ENCODE peak calls at places on chromosomes 6 and 20, in five cellular contexts. W is uterus; H is activated B cell treated with CpG ODN at 0.5 μM for 24 hours; G is CD4-positive, alpha-beta T cell; J is CD8-positive, alpha-beta T cell. Q is an unnamed sample.

GRCh38 chr6:90021701-90022100 is 127.4 kb downstream of the GJA10 start:
- DNase-seq in W (no peak), H (no peak), G (no peak), J (no peak), Q (no peak)

GRCh38 chr20:43452404-43453126 is 5.1 kb upstream of the SRSF6 start:
- DNase-seq in W (no peak), H (no peak), G (no peak), J (no peak), Q (no peak)

GRCh38 chr6:16793828-16794412 is 32.7 kb upstream of the ATXN1 start:
- DNase-seq in W (no peak), H (no peak), G (no peak), J (no peak), Q (no peak)

GRCh38 chr20:33689973-33690372 is 3.8 kb upstream of the E2F1 start:
- DNase-seq in W (no peak), H (no peak), G (peak), J (peak), Q (no peak)

GRCh38 chr6:20213271-20213798 is 1.1 kb upstream of the MBOAT1 start:
- DNase-seq in W (no peak), H (no peak), G (no peak), J (no peak), Q (no peak)

GRCh38 chr20:20364016-20364746 is 3.7 kb upstream of the INSM1 start:
- DNase-seq in W (no peak), H (no peak), G (no peak), J (no peak), Q (peak)

GRCh38 chr6:137791281-137792159 is 75.5 kb upstream of the TNFAIP3 start:
- DNase-seq in W (no peak), H (no peak), G (no peak), J (no peak), Q (no peak)

GRCh38 chr6:108105584-108105983 is 31.0 kb upstream of the OSTM1 start:
- DNase-seq in W (no peak), H (no peak), G (no peak), J (no peak), Q (no peak)

GRCh38 chr6:137549106-137549505 is 54.9 kb upstream of the OLIG3 start:
- DNase-seq in W (no peak), H (no peak), G (no peak), J (no peak), Q (no peak)

GRCh38 chr20:15616626-15617025 is 956.6 kb downstream of the KIF16B start:
- DNase-seq in W (no peak), H (no peak), G (no peak), J (no peak), Q (no peak)

GRCh38 chr6:89050155-89050554 is 30.4 kb upstream of the PNRC1 start:
- DNase-seq in W (peak), H (no peak), G (no peak), J (no peak), Q (no peak)

GRCh38 chr6:91132461-91132860 is 545.6 kb upstream of the MAP3K7 start:
- DNase-seq in W (no peak), H (no peak), G (no peak), J (no peak), Q (no peak)

GRCh38 chr6:169208011-169208410 is 45.6 kb downstream of the THBS2 start:
- DNase-seq in W (no peak), H (no peak), G (no peak), J (no peak), Q (no peak)

GRCh38 chr20:42598586-42598985 is 591.1 kb downstream of the PTPRT start:
- DNase-seq in W (no peak), H (no peak), G (no peak), J (no peak), Q (no peak)

GRCh38 chr6:38524436-38525145 is 115.1 kb downstream of the BTBD9 start:
- DNase-seq in W (no peak), H (no peak), G (no peak), J (no peak), Q (no peak)

GRCh38 chr6:52649521-52649920 is 21.4 kb upstream of the TMEM14A start:
- DNase-seq in W (no peak), H (no peak), G (no peak), J (no peak), Q (no peak)

GRCh38 chr20:15584507-15584906 is 988.7 kb downstream of the KIF16B start:
- DNase-seq in W (no peak), H (no peak), G (no peak), J (no peak), Q (no peak)

GRCh38 chr6:100379386-100379785 is 85.3 kb downstream of the SIM1 start:
- DNase-seq in W (no peak), H (no peak), G (no peak), J (no peak), Q (no peak)

DNA sequence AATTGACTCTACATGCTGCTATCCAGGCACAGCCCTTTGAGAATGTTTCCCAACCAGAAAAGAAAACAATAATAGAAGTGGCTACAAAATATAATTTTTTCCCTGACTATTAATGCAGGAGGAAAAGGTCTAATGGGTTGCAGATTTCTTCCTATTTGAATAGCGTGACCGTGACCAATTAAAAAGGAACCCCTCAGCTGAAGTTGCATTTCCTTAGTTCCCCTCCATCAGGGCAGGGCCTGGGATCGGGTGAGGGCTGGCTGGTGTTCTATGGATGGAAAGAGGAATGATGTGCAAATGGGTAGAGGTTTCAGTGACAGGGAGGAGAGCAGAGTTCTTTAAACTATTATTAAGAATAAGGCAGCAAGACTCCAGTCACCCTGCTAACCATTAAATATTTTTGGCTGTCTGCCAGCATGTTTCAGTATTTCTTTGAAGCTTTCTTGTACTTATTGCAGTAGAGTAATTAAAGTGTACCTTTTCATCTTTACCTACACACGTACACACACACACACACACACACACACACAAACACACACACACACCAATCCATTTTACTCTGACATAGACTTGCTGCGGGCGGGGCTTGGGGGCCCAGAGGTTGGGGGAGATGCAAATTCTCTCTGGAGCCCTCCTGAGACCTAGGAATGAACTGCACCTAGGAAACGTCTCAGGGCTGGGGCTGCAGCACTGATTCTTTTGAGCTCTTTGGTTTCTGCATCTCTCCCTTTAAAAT is 154.8 kb upstream of the SLC35B3 start:
- DNase-seq in W (no peak), H (no peak), G (no peak), J (no peak), Q (peak)
- TF ChIP-seq CTCF in W (no peak), H (no peak), G (no peak), J (no peak), Q (no peak)

DNA sequence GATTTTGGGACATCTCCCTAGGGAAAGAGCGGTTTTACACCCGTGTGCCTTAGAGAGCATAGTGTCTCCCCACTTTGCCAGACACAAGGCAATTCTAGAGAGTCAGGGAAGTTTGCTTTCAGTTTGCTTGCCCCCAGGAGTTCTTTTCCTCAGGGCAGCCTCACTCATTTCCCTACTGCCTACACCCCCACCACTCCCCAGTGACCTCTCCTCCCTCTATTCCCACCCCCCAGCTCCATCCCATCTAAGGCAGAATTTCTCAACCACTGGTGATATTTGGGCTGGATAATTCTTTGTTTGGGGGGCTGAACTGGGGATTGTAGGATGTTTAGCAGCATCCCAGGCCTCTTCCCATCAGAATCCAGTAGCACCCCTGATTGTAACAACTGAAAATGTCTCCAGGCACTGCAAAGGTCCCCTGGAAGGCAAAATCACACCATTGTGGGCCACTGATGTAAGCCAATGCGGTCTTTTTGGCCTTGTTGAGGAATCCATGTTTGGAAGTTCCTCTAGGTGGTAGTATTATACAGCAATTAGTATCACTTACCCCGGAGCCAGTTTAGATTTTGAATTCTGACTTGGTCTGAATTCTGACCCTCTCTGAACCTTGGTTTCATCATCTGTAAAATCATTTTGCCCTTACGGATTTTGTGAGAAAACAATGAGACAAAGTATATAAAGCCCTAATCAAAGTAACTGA is 1.3 kb downstream of the EPPIN start:
- DNase-seq in W (no peak), H (no peak), G (no peak), J (no peak), Q (no peak)
- TF ChIP-seq CTCF in W (peak), H (no peak), G (no peak), J (no peak), Q (peak)

GRCh38 chr6:93418113-93418447 is 1.3 kb downstream of the EPHA7 start:
- DNase-seq in W (no peak), H (no peak), G (no peak), J (no peak), Q (no peak)

GRCh38 chr6:93416575-93417420 is 2.6 kb downstream of the EPHA7 start:
- DNase-seq in W (no peak), H (no peak), G (no peak), J (no peak), Q (peak)

GRCh38 chr6:93419304-93420162 is at the start of gene EPHA7:
- DNase-seq in W (peak), H (no peak), G (no peak), J (peak), Q (peak)

GRCh38 chr6:93418448-93419303 is 683 bp downstream of the EPHA7 start:
- DNase-seq in W (peak), H (no peak), G (no peak), J (no peak), Q (peak)

DNA sequence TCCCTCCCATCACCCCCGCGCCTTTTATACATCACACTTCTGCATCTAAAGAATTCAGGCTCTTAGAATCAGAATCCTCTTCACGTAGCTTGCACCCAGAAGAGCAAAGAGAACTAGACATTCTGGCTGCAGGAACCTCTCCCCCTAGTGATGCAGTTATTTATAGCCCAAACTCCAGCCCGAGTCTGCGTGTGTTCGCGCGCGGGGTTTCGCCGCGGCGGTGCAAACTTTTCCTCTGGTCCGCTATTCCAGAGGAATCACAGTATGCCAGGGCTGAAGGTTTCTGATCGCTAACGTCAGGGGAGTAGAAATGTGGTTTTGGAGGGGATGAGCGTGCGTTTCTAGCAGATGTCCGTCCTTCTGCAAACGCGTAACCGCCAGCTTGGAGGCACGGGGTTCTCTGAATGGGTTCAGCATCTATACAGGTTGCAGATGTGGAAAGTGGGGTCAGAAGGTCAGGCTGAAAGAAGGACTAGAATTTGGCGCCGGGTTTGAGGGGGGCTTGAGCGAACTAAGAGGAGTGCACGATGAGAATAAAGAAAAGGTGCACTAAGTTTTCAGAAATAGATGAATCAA is 1.9 kb downstream of the EPHA7 start:
- DNase-seq in W (no peak), H (no peak), G (no peak), J (no peak), Q (peak)
- TF ChIP-seq CTCF in W (no peak), H (no peak), G (no peak), J (no peak), Q (no peak)

GRCh38 chr20:48933017-48933766 is 11.7 kb downstream of the ARFGEF2 start:
- DNase-seq in W (no peak), H (no peak), G (no peak), J (no peak), Q (no peak)
- TF ChIP-seq CTCF in W (no peak), H (no peak), G (no peak), J (no peak), Q (no peak)

DNA sequence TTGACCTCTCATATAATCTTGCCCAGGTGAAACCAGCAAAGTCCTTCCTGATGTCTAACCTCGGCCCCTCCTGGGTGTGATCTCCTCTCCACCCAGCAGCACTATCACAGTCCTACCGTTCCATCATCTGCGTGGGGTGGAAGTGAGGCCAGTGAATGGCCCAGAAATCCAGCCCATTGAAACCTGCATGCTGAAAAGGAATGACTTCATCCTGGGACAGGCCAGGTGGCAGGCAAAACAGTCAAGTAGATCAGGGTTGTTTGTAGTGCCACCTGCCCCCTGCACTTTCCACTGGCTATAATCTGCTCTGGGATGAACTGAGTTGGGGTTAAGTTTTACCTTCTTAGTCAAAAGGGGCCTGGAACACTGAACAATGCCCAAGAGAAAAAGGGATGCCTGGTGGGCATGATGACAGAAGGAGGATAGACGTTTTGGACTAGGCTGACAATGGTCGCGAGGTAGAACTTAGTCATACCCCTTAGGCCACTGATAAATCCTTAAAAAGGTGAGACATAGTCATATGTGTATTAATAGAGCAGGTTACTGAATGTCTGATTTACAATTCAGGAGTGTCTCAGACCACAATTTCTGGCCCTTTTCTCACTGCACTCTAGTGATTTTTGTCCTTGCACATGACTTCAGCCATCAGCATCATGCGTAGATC is 8.1 kb upstream of the HSP90AB1 start:
- DNase-seq in W (no peak), H (no peak), G (no peak), J (no peak), Q (no peak)
- TF ChIP-seq CTCF in W (no peak), H (no peak), G (no peak), J (no peak), Q (no peak)

GRCh38 chr20:18020931-18021330 is 36.8 kb downstream of the OVOL2 start:
- DNase-seq in W (no peak), H (no peak), G (no peak), J (no peak), Q (no peak)
- TF ChIP-seq CTCF in W (no peak), H (no peak), G (no peak), J (no peak), Q (no peak)

GRCh38 chr6:36657265-36657664 is 21.2 kb upstream of the CDKN1A start:
- DNase-seq in W (no peak), H (no peak), G (no peak), J (no peak), Q (no peak)
- TF ChIP-seq CTCF in W (no peak), H (no peak), G (no peak), J (no peak), Q (no peak)

GRCh38 chr6:75563032-75563431 is 38.6 kb upstream of the SENP6 start:
- DNase-seq in W (no peak), H (no peak), G (no peak), J (no peak), Q (peak)
- TF ChIP-seq CTCF in W (no peak), H (no peak), G (no peak), J (no peak), Q (peak)

DNA sequence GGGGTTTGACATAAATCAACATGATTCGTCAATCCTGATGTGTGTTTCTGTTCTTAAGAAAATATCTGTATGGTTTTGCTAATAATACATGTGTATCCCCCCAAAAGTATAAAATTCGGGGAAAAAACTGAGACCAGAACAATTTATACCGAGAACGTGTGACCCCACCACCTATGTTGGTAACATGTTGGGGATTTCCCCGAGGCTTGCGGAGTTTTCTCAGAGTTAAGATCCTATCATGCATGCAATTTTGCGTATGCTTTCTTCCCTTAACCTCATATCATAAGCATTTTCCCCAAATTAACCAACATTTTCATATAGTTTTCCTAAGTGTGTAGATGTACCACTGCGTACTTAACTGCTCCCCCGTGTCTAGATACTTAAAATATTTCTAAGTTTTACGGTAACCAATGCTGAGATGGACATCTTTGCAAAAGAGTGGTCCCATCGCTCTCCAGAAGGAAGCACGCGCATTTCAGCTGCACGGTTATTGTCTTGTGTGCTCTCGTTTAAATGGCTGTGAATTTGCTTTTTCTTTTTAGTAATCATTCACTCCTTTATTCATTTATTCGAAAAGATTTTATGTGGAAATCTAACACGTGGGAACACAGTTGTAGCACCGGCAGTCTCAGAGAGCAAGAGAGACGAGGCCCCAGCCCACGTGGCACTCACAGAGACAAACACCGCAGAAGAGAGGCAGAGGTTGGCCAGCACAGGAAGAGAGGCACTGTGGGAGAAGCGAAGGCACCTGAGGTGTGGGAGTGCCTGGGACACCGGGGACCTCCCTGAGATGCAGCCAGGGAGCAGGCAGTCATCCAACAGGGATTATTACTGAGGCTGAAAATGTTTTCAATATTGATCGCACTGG is 13.2 kb upstream of the IRF4 start:
- DNase-seq in W (no peak), H (no peak), G (no peak), J (no peak), Q (no peak)
- TF ChIP-seq CTCF in W (no peak), H (no peak), G (no peak), J (no peak), Q (no peak)

DNA sequence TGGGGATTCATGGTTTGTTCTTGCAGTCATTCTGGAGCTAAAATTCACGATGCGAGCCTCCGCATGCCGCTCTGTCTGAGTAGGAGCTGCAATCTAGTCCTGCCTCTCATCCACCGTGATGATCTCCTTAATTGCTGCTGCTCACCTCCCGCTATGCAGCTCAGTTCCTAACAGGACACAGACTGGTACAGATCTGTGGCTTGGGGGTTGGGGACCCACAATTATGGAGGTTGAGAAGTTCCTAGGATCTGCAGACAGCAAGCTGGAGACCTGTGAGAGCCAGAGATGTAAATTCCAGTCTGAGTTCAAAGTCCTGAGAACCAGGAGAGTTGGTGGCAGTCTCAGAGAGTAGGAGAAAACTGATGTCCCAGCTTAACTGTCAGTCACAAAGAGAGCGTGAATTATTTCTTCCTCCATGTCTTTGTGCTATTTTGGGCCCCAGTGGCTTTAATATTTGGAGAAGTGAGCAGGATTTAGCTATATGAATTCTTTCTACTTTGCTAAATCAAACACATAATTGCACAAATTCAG is 378.7 kb upstream of the MAN1A1 start:
- DNase-seq in W (no peak), H (no peak), G (no peak), J (no peak), Q (no peak)
- TF ChIP-seq CTCF in W (no peak), H (no peak), G (no peak), J (no peak), Q (no peak)

Q was measured in nephron progenitor cell.